ENCODE peak calls at places on chromosomes 12 and 14, in eight cellular contexts. G is tibial nerve, B is tibial artery, V is MCF 10A, T is ovary, S is upper lobe of right lung, N is OCI-LY7, C is Calu3. X is an unnamed sample.

GRCh38 chr14:30621354-30621953 is 665 bp upstream of the SCFD1 start:
- DNase-seq in G (no peak), T (peak), N (peak), S (no peak), B (no peak), C (peak), V (no peak), X (no peak)

GRCh38 chr12:92365836-92366235 is 220.2 kb upstream of the BTG1 start:
- DNase-seq in C (no peak), G (no peak), V (no peak), T (no peak), S (no peak), B (no peak), N (no peak), X (no peak)

GRCh38 chr12:38384816-38385491 is 68.4 kb downstream of the ALG10B start:
- DNase-seq in T (no peak), B (no peak), S (peak), N (no peak), V (peak), G (no peak), C (peak), X (no peak)

GRCh38 chr14:75249251-75249957 is 29.2 kb upstream of the FOS start:
- DNase-seq in N (peak), G (no peak), S (peak), B (no peak), T (no peak), V (peak), C (peak), X (peak)

GRCh38 chr12:94570161-94570560 is 80.2 kb downstream of the TMCC3 start:
- DNase-seq in N (no peak), V (peak), C (peak), S (no peak), B (no peak), G (no peak), T (no peak), X (no peak)

GRCh38 chr14:94839346-94839745 is 69.4 kb upstream of the GSC start:
- DNase-seq in T (no peak), B (no peak), S (no peak), G (no peak), N (no peak), C (no peak), V (no peak), X (no peak)

GRCh38 chr14:24911324-24912095 is 138.4 kb downstream of the STXBP6 start:
- DNase-seq in N (no peak), G (peak), T (no peak), S (no peak), B (peak), C (no peak), V (no peak), X (no peak)

GRCh38 chr14:92883066-92883465 is 39.9 kb upstream of the CHGA start:
- DNase-seq in G (no peak), T (no peak), V (no peak), C (no peak), S (no peak), B (no peak), N (no peak), X (no peak)

GRCh38 chr12:1993871-1994371 is 10.3 kb downstream of the DCP1B start:
- DNase-seq in N (no peak), B (no peak), T (no peak), V (peak), S (no peak), C (no peak), G (no peak), X (no peak)

GRCh38 chr12:508145-508544 is 48.4 kb downstream of the B4GALNT3 start:
- DNase-seq in B (no peak), S (no peak), T (no peak), G (no peak), V (peak), C (no peak), N (peak), X (no peak)

GRCh38 chr14:99566009-99566389 is 38.0 kb downstream of the CCDC85C start:
- DNase-seq in S (no peak), G (no peak), V (peak), B (no peak), C (peak), N (no peak), T (peak), X (no peak)

GRCh38 chr12:63070709-63071108 is 80.3 kb downstream of the AVPR1A start:
- DNase-seq in S (no peak), V (no peak), T (no peak), C (no peak), B (no peak), N (no peak), G (no peak), X (no peak)

GRCh38 chr14:29220077-29220476 is 453.5 kb downstream of the FOXG1 start:
- DNase-seq in G (no peak), S (no peak), N (no peak), B (no peak), V (no peak), C (no peak), T (no peak), X (no peak)

GRCh38 chr14:70821916-70822705 is 12.8 kb upstream of the MAP3K9 start:
- DNase-seq in G (no peak), B (peak), C (peak), V (peak), N (no peak), T (peak), S (peak), X (peak)

GRCh38 chr14:56199976-56200577 is 81.9 kb downstream of the PELI2 start:
- DNase-seq in G (no peak), C (no peak), T (no peak), V (no peak), S (no peak), N (no peak), B (no peak), X (peak)

GRCh38 chr14:54116972-54117371 is 160.3 kb upstream of the BMP4 start:
- DNase-seq in C (no peak), S (no peak), N (no peak), B (no peak), G (no peak), T (no peak), V (no peak), X (no peak)

GRCh38 chr14:24483604-24484252 is 24.3 kb downstream of the CMA1 start:
- DNase-seq in S (no peak), C (no peak), B (no peak), G (no peak), V (peak), N (no peak), T (no peak), X (no peak)

GRCh38 chr12:104521731-104522130 is 65.0 kb downstream of the CHST11 start:
- DNase-seq in T (no peak), B (peak), N (no peak), V (peak), G (no peak), C (no peak), S (no peak), X (no peak)

GRCh38 chr12:53060721-53061276 is 10.9 kb downstream of the TNS2 start:
- DNase-seq in C (no peak), N (no peak), V (no peak), G (no peak), S (peak), B (peak), T (peak), X (no peak)

GRCh38 chr12:49019435-49020317 is 1.1 kb upstream of the PRKAG1 start:
- DNase-seq in V (peak), C (peak), B (no peak), T (peak), N (peak), G (peak), S (no peak), X (peak)

GRCh38 chr12:83225806-83226205 is 539.1 kb downstream of the TMTC2 start:
- DNase-seq in B (no peak), V (no peak), G (no peak), T (no peak), S (no peak), N (no peak), C (no peak), X (no peak)

GRCh38 chr12:115667116-115667515 is 610.4 kb downstream of the MED13L start:
- DNase-seq in V (no peak), T (no peak), B (no peak), S (no peak), C (no peak), N (no peak), G (no peak), X (no peak)

GRCh38 chr12:4145990-4146859 is 127.3 kb upstream of the CCND2 start:
- DNase-seq in V (no peak), S (no peak), T (no peak), G (no peak), B (no peak), N (no peak), C (no peak), X (no peak)

GRCh38 chr14:77407158-77407557 is 16.2 kb downstream of the NOXRED1 start:
- DNase-seq in B (no peak), S (no peak), T (no peak), C (no peak), V (no peak), G (no peak), N (no peak), X (no peak)

GRCh38 chr12:92619730-92620684 is 82.8 kb upstream of the PLEKHG7 start:
- DNase-seq in G (no peak), N (no peak), C (peak), T (no peak), B (no peak), V (peak), S (no peak), X (no peak)

GRCh38 chr12:111673503-111673902 is 12.3 kb downstream of the BRAP start:
- DNase-seq in C (peak), S (no peak), V (peak), N (peak), T (no peak), G (no peak), B (no peak), X (no peak)
- TF ChIP-seq CTCF in C (no peak), S (peak), V (peak), N (peak), T (peak), G (peak), B (peak), X (peak)

GRCh38 chr14:80109055-80109454 is 102.2 kb downstream of the DIO2 start:
- DNase-seq in B (no peak), N (no peak), C (no peak), V (no peak), G (no peak), T (no peak), S (no peak), X (no peak)

GRCh38 chr14:80100681-80101080 is 110.6 kb downstream of the DIO2 start:
- DNase-seq in B (no peak), G (no peak), V (no peak), T (no peak), N (no peak), C (no peak), S (no peak), X (no peak)

GRCh38 chr14:80108430-80108829 is 102.9 kb downstream of the DIO2 start:
- DNase-seq in N (no peak), C (no peak), T (no peak), V (no peak), S (no peak), G (no peak), B (no peak), X (no peak)

GRCh38 chr14:80110721-80111120 is 100.6 kb downstream of the DIO2 start:
- DNase-seq in N (no peak), B (no peak), S (no peak), G (no peak), C (no peak), V (no peak), T (no peak), X (no peak)

DNA sequence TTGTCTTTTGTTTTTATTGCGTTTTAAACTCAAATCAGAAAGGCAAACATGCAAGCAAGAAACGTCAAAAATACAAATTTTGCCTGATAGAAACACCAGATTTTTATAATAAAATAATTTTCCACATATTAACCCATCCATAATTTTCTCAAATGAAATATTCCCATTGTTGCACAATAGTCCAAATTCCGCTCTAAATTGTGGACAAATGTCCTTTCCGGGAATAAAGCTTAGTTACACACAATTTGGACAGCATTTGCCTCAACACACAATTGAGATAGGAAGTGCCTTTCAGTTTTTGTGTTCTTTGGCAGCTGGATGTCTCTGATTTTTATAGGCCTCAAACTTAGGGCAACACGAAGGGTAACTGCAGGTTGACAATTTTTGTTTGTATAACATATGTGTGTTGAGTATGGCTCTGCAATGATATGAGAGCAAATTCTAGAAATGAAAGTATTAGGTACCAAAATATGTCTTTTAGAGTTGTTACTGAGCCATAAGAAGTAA is 105.8 kb downstream of the DIO2 start:
- DNase-seq in T (no peak), B (no peak), V (no peak), N (no peak), C (no peak), S (no peak), G (no peak), X (no peak)
- TF ChIP-seq CTCF in T (no peak), B (no peak), V (no peak), N (no peak), C (no peak), S (no peak), G (no peak), X (no peak)

DNA sequence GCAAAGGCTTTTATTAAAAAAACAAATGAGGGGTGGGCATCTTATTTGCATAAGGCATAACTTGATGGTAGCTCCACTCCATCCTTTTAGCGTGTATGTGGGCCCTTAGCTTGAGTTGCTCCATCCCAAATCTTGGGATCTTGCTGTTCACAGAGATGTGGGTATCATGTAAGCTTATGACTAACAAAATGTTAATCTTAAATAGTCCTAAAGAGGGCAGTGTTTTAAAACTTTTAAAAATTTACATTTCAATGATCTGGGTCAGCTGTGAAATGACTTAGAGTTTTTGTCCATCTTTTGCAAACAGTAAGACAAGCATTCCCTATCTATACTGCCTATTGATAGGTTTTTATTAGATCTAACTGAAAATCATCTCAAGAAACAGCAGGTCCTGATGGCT is 86.0 kb downstream of the SLCO1A2 start:
- DNase-seq in G (no peak), C (no peak), V (peak), B (no peak), N (peak), S (no peak), T (no peak), X (peak)
- TF ChIP-seq CTCF in G (no peak), C (no peak), V (peak), B (no peak), N (peak), S (peak), T (no peak), X (no peak)

GRCh38 chr12:107404981-107405380 is 280.6 kb upstream of the PWP1 start:
- DNase-seq in B (no peak), S (no peak), C (peak), V (peak), T (no peak), N (peak), G (no peak), X (peak)
- TF ChIP-seq CTCF in B (no peak), S (peak), C (peak), V (peak), T (no peak), N (peak), G (no peak), X (peak)